ENCODE peak calls at places on chromosomes 16 and 17, in six cellular contexts. Q, A, R, L, J and G are unnamed samples.

GRCh38 chr16:89048871-89049422 is 44.7 kb upstream of the ACSF3 start:
- DNase-seq in Q (no peak), A (no peak), R (no peak), L (no peak), J (no peak), G (no peak)

GRCh38 chr16:76201385-76201784 is 75.8 kb upstream of the CNTNAP4 start:
- DNase-seq in Q (no peak), A (no peak), R (no peak), L (no peak), J (no peak), G (no peak)

GRCh38 chr17:28335959-28336871 is 654 bp downstream of the TNFAIP1 start:
- DNase-seq in Q (peak), A (no peak), R (no peak), L (peak), J (no peak), G (peak)

GRCh38 chr17:78130439-78131101 is at the start of gene TMC8:
- DNase-seq in Q (no peak), A (no peak), R (peak), L (no peak), J (peak), G (no peak)

GRCh38 chr16:986411-986810 is 4.8 kb downstream of the SOX8 start:
- DNase-seq in Q (no peak), A (no peak), R (no peak), L (no peak), J (no peak), G (no peak)

GRCh38 chr17:74528491-74529199 is 2.6 kb downstream of the CD300LB start:
- DNase-seq in Q (no peak), A (no peak), R (no peak), L (no peak), J (no peak), G (no peak)

GRCh38 chr16:82136956-82137818 is 32.8 kb downstream of the MPHOSPH6 start:
- DNase-seq in Q (no peak), A (no peak), R (no peak), L (no peak), J (no peak), G (no peak)

GRCh38 chr17:43570518-43570928 is 24.4 kb upstream of the ETV4 start:
- DNase-seq in Q (no peak), A (no peak), R (no peak), L (no peak), J (no peak), G (no peak)

GRCh38 chr16:82801361-82801760 is 174.6 kb downstream of the CDH13 start:
- DNase-seq in Q (no peak), A (no peak), R (no peak), L (no peak), J (no peak), G (no peak)

GRCh38 chr16:24845726-24846547 is at the start of gene SLC5A11:
- DNase-seq in Q (no peak), A (no peak), R (no peak), L (no peak), J (no peak), G (no peak)